ENCODE peak calls at places on chromosomes 6 and 20, in nine cellular contexts. Z is transverse colon; T is Calu3; H is NCI-H446 treated with DMSO at 0.1 percent for 48 hours; P is NAMALWA; E is RPMI7951; G is cardiac muscle cell; K is stimulated activated CD4-positive, alpha-beta T cell treated with anti-CD3 and anti-CD28 coated beads, Interleukin-2, amount 100 ng/mL, for 48 hours; U is neuronal stem cell. O is an unnamed sample.
A peak's percentile ranks its signal among the peaks of the same experiment; 100 is the strongest.

GRCh38 chr20:3311623-3312022 is 72.6 kb upstream of the SLC4A11 start:
- DNase-seq in Z (no peak), T (no peak), H (no peak), P (no peak), E (no peak), G (no peak), K (no peak), U (no peak), O (no peak)

GRCh38 chr6:135014353-135014832 is 40.2 kb downstream of the HBS1L start:
- DNase-seq in Z (no peak), T (no peak), H (no peak), P (no peak), E (no peak), G (no peak), K (no peak), U (no peak), O (no peak)

GRCh38 chr20:43185901-43186300 is 3.8 kb downstream of the PTPRT start:
- DNase-seq in Z (no peak), T (no peak), H (no peak), P (no peak), E (no peak), G (no peak), K (no peak), U (no peak), O (no peak)

GRCh38 chr6:157980288-157981131 is 1.2 kb upstream of the SYNJ2 start:
- DNase-seq in Z (no peak), T (no peak), H (no peak), P (peak; percentile 21), E (no peak), G (no peak), K (no peak), U (no peak), O (no peak)

GRCh38 chr20:10427060-10427692 is 6.8 kb downstream of the MKKS start:
- DNase-seq in Z (peak; percentile 41), T (peak; percentile 32), H (peak; percentile 33), P (peak; percentile 60), E (peak; percentile 77), G (peak; percentile 66), K (peak; percentile 13), U (peak; percentile 42), O (peak; percentile 44)

GRCh38 chr6:155303361-155303870 is 10.9 kb downstream of the TFB1M start:
- DNase-seq in Z (no peak), T (no peak), H (no peak), P (no peak), E (no peak), G (no peak), K (no peak), U (no peak), O (no peak)

GRCh38 chr20:46293084-46293483 is 15.2 kb downstream of the CDH22 start:
- DNase-seq in Z (no peak), T (no peak), H (no peak), P (peak; percentile 50), E (peak; percentile 64), G (peak; percentile 92), K (no peak), U (peak; percentile 73), O (no peak)

GRCh38 chr6:118789419-118789818 is 104.5 kb upstream of the ASF1A start:
- DNase-seq in Z (no peak), T (no peak), H (no peak), P (no peak), E (no peak), G (no peak), K (no peak), U (no peak), O (no peak)

GRCh38 chr6:160115421-160115820 is 6.2 kb upstream of the SLC22A1 start:
- DNase-seq in Z (no peak), T (no peak), H (no peak), P (no peak), E (no peak), G (no peak), K (no peak), U (no peak), O (no peak)

GRCh38 chr6:36118550-36119107 is 11.7 kb upstream of the MAPK13 start:
- DNase-seq in Z (peak; percentile 51), T (no peak), H (no peak), P (no peak), E (no peak), G (no peak), K (peak; percentile 31), U (no peak), O (peak; percentile 55)

GRCh38 chr6:138287144-138287955 is 69.1 kb upstream of the PBOV1 start:
- DNase-seq in Z (peak; percentile 67), T (peak; percentile 73), H (no peak), P (peak; percentile 58), E (peak; percentile 24), G (peak; percentile 73), K (peak; percentile 36), U (no peak), O (peak; percentile 65)

GRCh38 chr6:11538049-11538798 is 675 bp downstream of the TMEM170B start:
- DNase-seq in Z (peak; percentile 17), T (peak; percentile 6), H (no peak), P (peak; percentile 58), E (no peak), G (peak; percentile 56), K (peak; percentile 15), U (peak; percentile 33), O (no peak)

GRCh38 chr20:63290136-63290676 is 2.8 kb upstream of the COL20A1 start:
- DNase-seq in Z (no peak), T (no peak), H (no peak), P (no peak), E (no peak), G (no peak), K (no peak), U (no peak), O (no peak)

GRCh38 chr6:74936886-74937285 is 269.0 kb downstream of the COL12A1 start:
- DNase-seq in Z (no peak), T (no peak), H (no peak), P (no peak), E (peak; percentile 19), G (no peak), K (no peak), U (no peak), O (no peak)